ENCODE peak calls at places on chromosomes 13 and 19, in nine cellular contexts. X, M, W, J, Y, V, K, H and N are unnamed samples.

GRCh38 chr13:80584785-80585184 is 243.9 kb upstream of the SPRY2 start:
- DNase-seq in X (no peak), M (no peak), W (no peak), J (no peak), Y (no peak), V (no peak), K (no peak), H (no peak), N (no peak)

GRCh38 chr13:53191091-53191490 is 162.5 kb downstream of the OLFM4 start:
- DNase-seq in X (peak; percentile 33), M (no peak), W (no peak), J (no peak), Y (peak; percentile 81), V (no peak), K (no peak), H (no peak), N (no peak)

GRCh38 chr19:21117041-21117907 is 24.6 kb upstream of the ZNF431 start:
- DNase-seq in X (no peak), M (no peak), W (no peak), J (no peak), Y (no peak), V (no peak), K (no peak), H (peak; percentile 1), N (no peak)

GRCh38 chr13:40613954-40614353 is 52.5 kb downstream of the FOXO1 start:
- DNase-seq in X (no peak), M (no peak), W (no peak), J (no peak), Y (no peak), V (no peak), K (no peak), H (no peak), N (no peak)

GRCh38 chr13:37715606-37716015 is 117.0 kb upstream of the POSTN start:
- DNase-seq in X (peak; percentile 68), M (peak; percentile 10), W (no peak), J (no peak), Y (no peak), V (no peak), K (no peak), H (peak; percentile 71), N (peak; percentile 80)

GRCh38 chr13:70568571-70568970 is 460.3 kb upstream of the KLHL1 start:
- DNase-seq in X (peak; percentile 42), M (no peak), W (no peak), J (no peak), Y (no peak), V (no peak), K (no peak), H (peak; percentile 65), N (no peak)

GRCh38 chr19:35090795-35091214 is 24.8 kb upstream of the FXYD3 start:
- DNase-seq in X (no peak), M (no peak), W (no peak), J (no peak), Y (peak; percentile 80), V (no peak), K (no peak), H (no peak), N (no peak)

GRCh38 chr19:44848805-44849457 is 2.8 kb downstream of the NECTIN2 start:
- DNase-seq in X (no peak), M (no peak), W (no peak), J (no peak), Y (peak; percentile 80), V (peak; percentile 35), K (peak; percentile 76), H (no peak), N (no peak)

GRCh38 chr13:25887962-25888655 is 163.7 kb downstream of the SHISA2 start:
- DNase-seq in X (no peak), M (no peak), W (no peak), J (no peak), Y (no peak), V (no peak), K (no peak), H (no peak), N (no peak)

GRCh38 chr13:51153527-51153926 is 42.5 kb upstream of the C13orf42 start:
- DNase-seq in X (no peak), M (no peak), W (no peak), J (no peak), Y (peak; percentile 76), V (no peak), K (no peak), H (no peak), N (no peak)

GRCh38 chr13:83824561-83824960 is 57.7 kb downstream of the SLITRK1 start:
- DNase-seq in X (no peak), M (no peak), W (no peak), J (no peak), Y (peak; percentile 46), V (no peak), K (no peak), H (no peak), N (no peak)

DNA sequence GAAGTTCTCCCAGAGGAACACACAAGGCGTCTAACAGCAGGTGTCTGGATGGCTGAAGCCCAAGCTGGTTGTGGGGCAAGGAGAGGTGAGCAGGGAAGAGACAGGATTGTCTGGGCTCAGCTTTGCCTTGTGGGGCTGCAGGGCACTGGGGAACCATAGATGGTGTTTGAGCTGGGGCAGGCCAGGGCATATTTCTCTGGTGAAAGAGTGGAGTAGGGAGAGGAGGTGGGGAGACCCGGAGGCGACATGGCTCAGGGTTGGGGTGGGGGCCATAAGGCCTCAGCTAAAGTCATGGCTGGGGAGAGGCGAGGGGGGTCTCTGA is 5.4 kb upstream of the PALM start:
- DNase-seq in X (no peak), M (no peak), W (no peak), J (no peak), Y (no peak), V (no peak), K (no peak), H (no peak), N (no peak)
- H3K4me3 ChIP-seq in X (no peak overlapping the region), M (no peak overlapping the region), W (peak overlapping the region; percentile 23), J (no peak overlapping the region), Y (no peak overlapping the region), V (no peak overlapping the region), K (no peak overlapping the region), H (no peak overlapping the region), N (no peak overlapping the region)

GRCh38 chr13:79401259-79402071 is 4.6 kb downstream of the RBM26 start:
- DNase-seq in X (no peak), M (no peak), W (no peak), J (peak; percentile 6), Y (no peak), V (no peak), K (no peak), H (no peak), N (no peak)
- H3K4me3 ChIP-seq in X (no peak overlapping the region), M (no peak overlapping the region), W (no peak overlapping the region), J (no peak overlapping the region), Y (peak overlapping the region; percentile 93), V (no peak overlapping the region), K (no peak overlapping the region), H (no peak overlapping the region), N (no peak overlapping the region)

GRCh38 chr19:55439052-55439451 is 4.0 kb downstream of the SHISA7 start:
- DNase-seq in X (no peak), M (no peak), W (no peak), J (no peak), Y (no peak), V (no peak), K (no peak), H (no peak), N (no peak)

GRCh38 chr19:55441319-55441691 is 1.8 kb downstream of the SHISA7 start:
- DNase-seq in X (no peak), M (no peak), W (no peak), J (no peak), Y (no peak), V (no peak), K (no peak), H (no peak), N (no peak)

GRCh38 chr19:55441692-55442321 is 1.3 kb downstream of the SHISA7 start:
- DNase-seq in X (no peak), M (no peak), W (no peak), J (no peak), Y (peak; percentile 89), V (no peak), K (no peak), H (no peak), N (no peak)

GRCh38 chr19:55442372-55443044 is 592 bp downstream of the SHISA7 start:
- DNase-seq in X (no peak), M (no peak), W (no peak), J (no peak), Y (peak; percentile 79), V (no peak), K (no peak), H (no peak), N (no peak)

DNA sequence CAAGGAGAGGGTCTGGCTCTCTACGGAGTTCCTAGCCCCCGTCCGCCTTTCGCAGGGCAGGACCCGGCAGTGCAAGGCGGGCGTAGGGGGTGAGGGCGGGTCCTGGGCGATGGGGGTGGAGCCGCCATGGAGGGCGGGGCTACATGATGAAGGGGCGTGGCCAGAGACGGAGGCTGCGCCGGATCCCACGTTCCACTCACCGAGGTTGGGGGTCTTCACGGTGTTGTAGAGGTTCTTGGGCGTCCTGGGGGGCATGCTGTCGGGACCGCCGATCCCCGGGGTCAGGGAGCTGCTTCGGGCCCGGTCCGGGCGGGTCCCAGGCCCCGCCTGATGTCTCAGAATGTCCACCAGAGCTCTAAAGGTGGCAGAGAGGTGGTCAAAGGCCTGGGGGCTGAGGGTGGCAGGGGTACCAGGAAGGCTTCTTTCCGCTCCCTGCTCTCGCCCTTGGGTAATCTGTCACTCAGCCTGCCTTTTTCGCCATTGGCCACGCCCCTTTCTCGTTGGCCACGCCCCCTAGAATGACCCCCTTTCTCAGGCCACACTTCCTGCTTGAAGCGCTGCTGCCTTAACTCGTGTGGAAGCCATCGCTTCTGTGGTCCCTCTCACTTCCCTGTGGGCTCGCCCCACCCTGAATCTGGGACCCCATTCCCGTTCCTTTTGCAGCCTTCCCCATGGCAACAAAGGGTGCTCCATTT is 2.5 kb downstream of the SHISA7 start:
- DNase-seq in X (no peak), M (no peak), W (no peak), J (no peak), Y (peak; percentile 91), V (no peak), K (no peak), H (no peak), N (no peak)
- H3K4me3 ChIP-seq in X (no peak overlapping the region), M (no peak overlapping the region), W (no peak overlapping the region), J (no peak overlapping the region), Y (no peak overlapping the region), V (peak overlapping the region; percentile 21), K (no peak overlapping the region), H (no peak overlapping the region), N (no peak overlapping the region)

GRCh38 chr19:56595548-56595899 is 422 bp downstream of the ZNF71 start:
- DNase-seq in X (peak; percentile 17), M (no peak), W (no peak), J (no peak), Y (no peak), V (no peak), K (no peak), H (no peak), N (no peak)

GRCh38 chr19:56597696-56598095 is 2.6 kb downstream of the ZNF71 start:
- DNase-seq in X (peak; percentile 35), M (no peak), W (no peak), J (no peak), Y (no peak), V (no peak), K (no peak), H (peak; percentile 23), N (no peak)

GRCh38 chr19:56596676-56597075 is 1.6 kb downstream of the ZNF71 start:
- DNase-seq in X (no peak), M (no peak), W (no peak), J (no peak), Y (no peak), V (no peak), K (no peak), H (no peak), N (no peak)

GRCh38 chr19:56594783-56595547 is at the start of gene ZNF71:
- DNase-seq in X (peak; percentile 81), M (peak; percentile 34), W (peak; percentile 94), J (peak; percentile 81), Y (peak; percentile 97), V (peak; percentile 93), K (peak; percentile 92), H (peak; percentile 88), N (no peak)

GRCh38 chr19:56594446-56594782 is 688 bp upstream of the ZNF71 start:
- DNase-seq in X (no peak), M (no peak), W (no peak), J (no peak), Y (no peak), V (no peak), K (no peak), H (no peak), N (no peak)
- H3K4me3 ChIP-seq in X (peak overlapping the region; percentile 89), M (peak overlapping the region; percentile 70), W (peak overlapping the region; percentile 91), J (peak overlapping the region; percentile 81), Y (peak overlapping the region; percentile 91), V (no peak overlapping the region), K (peak overlapping the region; percentile 99), H (peak overlapping the region; percentile 93), N (peak overlapping the region; percentile 89)